ENCODE peak calls at places on chromosomes 4 and X, in nine cellular contexts. O is AG04450, C is body of pancreas, I is fibroblast of the aortic adventitia, V is heart left ventricle, H is fibroblast of pulmonary artery, J is astrocyte of the spinal cord, R is GM12865, Z is astrocyte of the cerebellum. G is an unnamed sample.

GRCh38 chrX:94051926-94052325 is 377.9 kb downstream of the FAM133A start:
- DNase-seq in H (no peak), Z (no peak), J (no peak), O (no peak), R (no peak), V (no peak), I (no peak), C (no peak), G (no peak)

GRCh38 chr4:2059726-2060577 is 825 bp downstream of the NAT8L start:
- DNase-seq in Z (no peak), V (no peak), I (no peak), H (no peak), R (no peak), J (no peak), C (no peak), O (no peak), G (no peak)

GRCh38 chr4:173360587-173361221 is 10.1 kb upstream of the SAP30 start:
- DNase-seq in R (no peak), C (no peak), Z (no peak), I (no peak), O (no peak), J (peak; percentile 17), V (no peak), H (peak; percentile 45), G (no peak)

GRCh38 chrX:33741807-33742206 is 390.3 kb downstream of the FAM47A start:
- DNase-seq in H (no peak), C (no peak), R (no peak), Z (no peak), J (no peak), O (no peak), V (no peak), I (no peak), G (no peak)

GRCh38 chrX:9312922-9313867 is 151.7 kb upstream of the TBL1X start:
- DNase-seq in V (peak; percentile 18), Z (no peak), O (no peak), R (peak; percentile 57), J (no peak), C (peak; percentile 50), H (no peak), I (no peak), G (peak; percentile 20)

GRCh38 chr4:138788857-138789256 is 226.7 kb upstream of the NOCT start:
- DNase-seq in R (no peak), O (no peak), H (no peak), J (no peak), V (no peak), I (no peak), Z (no peak), C (no peak), G (no peak)

GRCh38 chrX:53682885-53683555 is 3.5 kb downstream of the HUWE1 start:
- DNase-seq in Z (no peak), J (peak; percentile 58), C (no peak), O (no peak), I (peak; percentile 59), V (peak; percentile 19), R (peak; percentile 61), H (peak; percentile 62), G (no peak)

GRCh38 chr4:147789596-147789995 is 57.7 kb downstream of the ARHGAP10 start:
- DNase-seq in I (no peak), J (no peak), R (no peak), H (no peak), Z (no peak), V (no peak), O (no peak), C (no peak), G (no peak)

GRCh38 chr4:168614316-168615057 is 117.6 kb downstream of the PALLD start:
- DNase-seq in Z (peak; percentile 72), O (no peak), H (no peak), J (peak; percentile 49), R (no peak), C (no peak), V (no peak), I (no peak), G (no peak)

GRCh38 chrX:132217203-132218073 is 1.8 kb downstream of the RAP2C start:
- DNase-seq in J (peak; percentile 80), R (peak; percentile 87), C (peak; percentile 48), H (peak; percentile 85), Z (no peak), V (peak; percentile 67), O (no peak), I (peak; percentile 74), G (peak; percentile 82)

GRCh38 chrX:85052207-85052606 is 48.5 kb downstream of the APOOL start:
- DNase-seq in Z (no peak), C (no peak), H (peak; percentile 39), I (peak; percentile 19), O (no peak), J (no peak), R (no peak), V (no peak), G (no peak)

GRCh38 chrX:21408776-21409175 is 34.6 kb downstream of the CNKSR2 start:
- DNase-seq in J (no peak), C (no peak), H (no peak), O (no peak), R (no peak), V (no peak), I (peak; percentile 25), Z (no peak), G (no peak)

GRCh38 chr4:82606622-82607021 is 44.8 kb upstream of the TMEM150C start:
- DNase-seq in Z (no peak), O (no peak), H (no peak), V (no peak), I (no peak), J (no peak), R (no peak), C (no peak), G (no peak)

GRCh38 chr4:93169966-93170365 is 658.6 kb upstream of the ATOH1 start:
- DNase-seq in C (no peak), I (no peak), H (no peak), J (no peak), V (no peak), Z (no peak), O (no peak), R (no peak), G (no peak)

GRCh38 chrX:115047181-115047580 is 29.8 kb upstream of the IL13RA2 start:
- DNase-seq in O (no peak), J (no peak), C (no peak), Z (no peak), I (peak; percentile 62), H (no peak), V (no peak), R (no peak), G (no peak)

GRCh38 chr4:26108024-26108423 is 194.0 kb downstream of the SMIM20 start:
- DNase-seq in Z (no peak), V (no peak), O (no peak), R (no peak), I (no peak), H (no peak), J (no peak), C (no peak), G (no peak)
- TF ChIP-seq CTCF in Z (no peak), V (peak; percentile 13), O (no peak), R (no peak), I (peak; percentile 1), H (no peak), J (no peak), C (no peak), G (no peak)

DNA sequence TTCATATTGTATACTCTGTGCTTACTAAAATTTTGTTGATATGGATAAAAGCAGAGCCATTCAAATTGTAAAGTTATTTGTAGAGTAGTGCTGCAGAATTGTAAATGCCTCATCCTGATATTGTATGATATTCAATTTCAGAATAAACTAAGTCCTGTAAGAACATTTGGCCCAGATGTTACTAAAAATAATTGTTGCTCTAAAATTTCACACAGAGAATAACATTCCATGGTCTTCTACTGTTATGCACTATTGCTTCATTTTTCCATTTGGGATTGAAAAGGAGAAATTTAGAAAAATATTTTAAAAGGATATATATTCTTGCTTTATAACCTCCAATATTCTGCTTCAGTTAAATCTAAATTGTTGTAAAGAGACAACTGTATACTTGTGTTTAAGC is 195.6 kb downstream of the LARP7 start:
- DNase-seq in C (no peak), R (no peak), Z (no peak), I (no peak), O (no peak), J (no peak), H (no peak), V (no peak), G (no peak)
- H3K4me3 ChIP-seq in C (no peak overlapping the region), R (no peak overlapping the region), Z (no peak overlapping the region), I (no peak overlapping the region), O (no peak overlapping the region), J (no peak overlapping the region), H (no peak overlapping the region), V (no peak overlapping the region), G (no peak overlapping the region)

GRCh38 chr4:338759-339097 is 1.1 kb downstream of the ZNF141 start:
- DNase-seq in C (peak; percentile 24), J (no peak), V (no peak), R (peak; percentile 24), Z (no peak), I (peak; percentile 2), H (no peak), O (no peak), G (peak; percentile 34)

GRCh38 chr4:337932-338758 is 531 bp downstream of the ZNF141 start:
- DNase-seq in R (peak; percentile 55), V (no peak), Z (peak; percentile 6), J (peak; percentile 45), O (no peak), C (no peak), H (peak; percentile 57), I (peak; percentile 45), G (peak; percentile 82)

GRCh38 chr4:336893-337142 is 796 bp upstream of the ZNF141 start:
- DNase-seq in I (no peak), R (no peak), H (no peak), J (no peak), C (no peak), Z (no peak), V (no peak), O (no peak), G (no peak)

GRCh38 chr4:337143-337931 is at the start of gene ZNF141:
- DNase-seq in Z (peak; percentile 93), I (peak; percentile 98), R (peak; percentile 99), C (peak; percentile 95), V (peak; percentile 97), O (peak; percentile 94), H (peak; percentile 99), J (peak; percentile 98), G (peak; percentile 92)

GRCh38 chr4:340011-340410 is 2.4 kb downstream of the ZNF141 start:
- DNase-seq in J (no peak), R (no peak), Z (no peak), C (no peak), V (no peak), H (no peak), O (no peak), I (no peak), G (no peak)
- TF ChIP-seq CTCF in J (peak; percentile 7), R (no peak), Z (peak; percentile 18), C (peak; percentile 5), V (peak; percentile 29), H (peak; percentile 8), O (peak; percentile 14), I (peak; percentile 42), G (no peak)

DNA sequence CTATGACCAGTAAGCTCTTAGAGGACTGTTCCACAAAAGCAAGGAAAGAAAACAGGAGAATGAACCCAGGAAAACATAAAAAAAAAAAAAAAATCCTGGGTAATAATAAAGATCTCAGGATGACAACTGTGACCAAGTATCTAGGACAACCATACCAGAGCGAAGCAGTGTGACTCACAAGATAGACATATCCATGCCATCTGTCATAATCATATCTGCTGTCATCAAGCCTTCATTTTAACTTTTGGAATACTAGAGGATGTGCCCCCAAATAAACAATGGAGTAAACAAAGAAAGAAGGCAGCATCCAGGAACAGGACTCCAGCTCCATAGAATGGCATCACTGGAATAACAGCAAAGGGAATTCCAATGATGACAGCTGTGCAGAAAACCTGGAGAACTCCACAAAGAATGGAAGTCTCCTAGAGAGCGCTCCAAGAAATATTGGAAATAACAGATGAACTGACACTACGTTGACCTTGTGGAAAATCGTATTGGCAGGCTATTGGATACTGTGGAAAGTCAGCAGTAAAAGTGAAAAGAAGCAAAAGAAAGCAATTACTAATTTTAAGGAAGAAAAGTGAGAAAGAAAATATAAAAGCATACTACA is 35.3 kb downstream of the HPGDS start:
- DNase-seq in R (no peak), J (no peak), I (no peak), C (no peak), Z (no peak), V (no peak), O (no peak), H (peak; percentile 13), G (no peak)
- H3K4me3 ChIP-seq in R (no peak overlapping the region), J (no peak overlapping the region), I (no peak overlapping the region), C (no peak overlapping the region), Z (no peak overlapping the region), V (no peak overlapping the region), O (no peak overlapping the region), H (no peak overlapping the region), G (no peak overlapping the region)

G was measured in GM06990.